ENCODE peak calls at places on chromosomes 7 and 10, in eight cellular contexts. I is osteoblast, O is fibroblast of pulmonary artery, Q is K562, R is fibroblast of lung, C is IMR-90, M is gastrocnemius medialis, H is astrocyte of the spinal cord. F is an unnamed sample.

GRCh38 chr7:152866791-152867481 is 107.4 kb downstream of the ACTR3B start:
- DNase-seq in I (peak), O (no peak), Q (no peak), R (no peak), C (no peak), M (no peak), H (no peak), F (no peak)

GRCh38 chr7:2253021-2253420 is 11.0 kb downstream of the NUDT1 start:
- DNase-seq in I (no peak), O (no peak), Q (no peak), R (no peak), C (no peak), M (no peak), H (no peak), F (no peak)

GRCh38 chr10:89283988-89284475 is 17.8 kb upstream of the IFIT2 start:
- DNase-seq in I (no peak), O (peak), Q (no peak), R (peak), C (peak), M (peak), H (peak), F (peak)

GRCh38 chr10:6008497-6009142 is 31.3 kb upstream of the IL15RA start:
- DNase-seq in I (no peak), O (peak), Q (no peak), R (no peak), C (peak), M (no peak), H (no peak), F (no peak)

GRCh38 chr10:78907458-78908211 is 161.1 kb upstream of the ZMIZ1 start:
- DNase-seq in I (no peak), O (no peak), Q (no peak), R (no peak), C (no peak), M (no peak), H (no peak), F (no peak)

GRCh38 chr7:22809902-22810642 is 12.6 kb downstream of the TOMM7 start:
- DNase-seq in I (no peak), O (no peak), Q (no peak), R (no peak), C (no peak), M (no peak), H (no peak), F (no peak)

GRCh38 chr7:128410092-128410665 is 397 bp upstream of the IMPDH1 start:
- DNase-seq in I (peak), O (peak), Q (peak), R (peak), C (peak), M (no peak), H (peak), F (peak)

GRCh38 chr10:8453587-8453986 is 399.1 kb downstream of the GATA3 start:
- DNase-seq in I (peak), O (peak), Q (no peak), R (peak), C (no peak), M (no peak), H (no peak), F (no peak)

GRCh38 chr7:47988496-47989386 is 9.3 kb upstream of the HUS1 start:
- DNase-seq in I (no peak), O (peak), Q (no peak), R (no peak), C (peak), M (no peak), H (peak), F (no peak)

GRCh38 chr10:69337312-69338132 is 59.2 kb downstream of the HK1 start:
- DNase-seq in I (peak), O (peak), Q (no peak), R (peak), C (peak), M (no peak), H (peak), F (peak)

GRCh38 chr10:126351021-126351420 is 37.3 kb downstream of the ADAM12 start:
- DNase-seq in I (no peak), O (no peak), Q (no peak), R (no peak), C (no peak), M (no peak), H (no peak), F (no peak)

GRCh38 chr10:117830832-117831231 is 215.9 kb downstream of the RAB11FIP2 start:
- DNase-seq in I (no peak), O (no peak), Q (no peak), R (no peak), C (no peak), M (no peak), H (no peak), F (no peak)

GRCh38 chr10:82981137-82981723 is 1106.2 kb downstream of the NRG3 start:
- DNase-seq in I (no peak), O (peak), Q (no peak), R (peak), C (peak), M (no peak), H (peak), F (no peak)

GRCh38 chr7:5827755-5828154 is 46.3 kb upstream of the RNF216 start:
- DNase-seq in I (no peak), O (peak), Q (peak), R (no peak), C (no peak), M (no peak), H (no peak), F (no peak)

GRCh38 chr7:2585446-2585845 is 26.7 kb downstream of the IQCE start:
- DNase-seq in I (no peak), O (no peak), Q (no peak), R (no peak), C (no peak), M (no peak), H (no peak), F (no peak)

GRCh38 chr7:66886152-66886551 is 34.9 kb upstream of the TMEM248 start:
- DNase-seq in I (no peak), O (no peak), Q (no peak), R (no peak), C (no peak), M (no peak), H (no peak), F (no peak)

GRCh38 chr7:32093415-32094408 is 23.5 kb upstream of the PDE1C start:
- DNase-seq in I (peak), O (peak), Q (no peak), R (peak), C (peak), M (no peak), H (peak), F (peak)

GRCh38 chr7:155090647-155091046 is 20.5 kb downstream of the HTR5A start:
- DNase-seq in I (no peak), O (no peak), Q (no peak), R (no peak), C (no peak), M (no peak), H (no peak), F (no peak)

GRCh38 chr7:72540106-72540611 is 128.0 kb upstream of the CALN1 start:
- DNase-seq in I (no peak), O (no peak), Q (no peak), R (no peak), C (no peak), M (no peak), H (no peak), F (no peak)

GRCh38 chr10:88281592-88282268 is 301.4 kb downstream of the RNLS start:
- DNase-seq in I (peak), O (peak), Q (no peak), R (peak), C (peak), M (no peak), H (peak), F (peak)
- H3K4me3 ChIP-seq in I (peak), O (peak), Q (no peak), R (peak), C (peak), M (no peak), H (no peak), F (no peak)

GRCh38 chr7:97971990-97972943 is 17.7 kb downstream of the OCM2 start:
- DNase-seq in I (peak), O (peak), Q (peak), R (peak), C (peak), M (peak), H (peak), F (peak)
- TF ChIP-seq CTCF in I (peak), O (peak), Q (peak), R (peak), C (peak), M (no peak), H (peak), F (peak)

DNA sequence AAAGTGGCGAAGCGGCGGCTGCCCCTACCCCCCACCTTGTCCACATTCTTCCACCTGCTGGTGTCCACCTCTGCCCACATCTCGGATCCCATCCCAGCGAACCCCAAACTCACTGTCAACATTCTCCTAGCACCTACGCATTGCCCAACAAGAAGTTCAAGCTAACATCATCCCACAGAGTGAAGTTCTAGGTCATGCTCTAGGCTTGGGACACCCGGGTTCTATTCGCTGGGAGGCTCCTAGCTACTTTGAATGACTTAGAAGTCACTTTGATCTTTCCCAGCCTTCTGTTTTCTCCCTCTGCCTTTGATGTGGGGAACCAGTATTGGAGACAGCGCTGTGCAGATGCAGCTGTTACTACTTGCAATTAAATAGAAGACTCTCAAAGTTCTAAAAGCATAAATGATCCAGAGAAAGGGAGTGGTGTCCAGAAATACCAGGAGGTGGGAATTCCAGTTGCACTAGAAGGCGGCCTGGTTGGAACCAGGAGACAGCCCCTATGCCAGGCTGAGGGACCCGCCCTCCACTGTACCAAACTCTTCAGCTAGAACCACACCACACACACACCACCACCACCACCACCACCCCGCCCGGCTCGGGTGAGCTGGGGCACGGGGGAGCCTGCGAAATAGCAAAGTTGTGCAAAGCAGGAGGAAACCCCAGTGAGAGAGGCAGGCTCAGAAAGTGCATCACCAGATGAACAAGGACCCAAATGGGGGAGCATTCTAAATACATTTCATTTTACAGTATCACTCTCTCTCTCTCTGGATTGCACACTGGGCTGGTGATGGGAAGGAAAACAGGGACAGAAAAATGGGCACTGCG is 5.5 kb upstream of the VGF start:
- DNase-seq in I (peak), O (no peak), Q (no peak), R (no peak), C (no peak), M (no peak), H (no peak), F (no peak)
- H3K4me3 ChIP-seq in I (no peak), O (no peak), Q (no peak), R (no peak), C (no peak), M (no peak), H (no peak), F (no peak)

DNA sequence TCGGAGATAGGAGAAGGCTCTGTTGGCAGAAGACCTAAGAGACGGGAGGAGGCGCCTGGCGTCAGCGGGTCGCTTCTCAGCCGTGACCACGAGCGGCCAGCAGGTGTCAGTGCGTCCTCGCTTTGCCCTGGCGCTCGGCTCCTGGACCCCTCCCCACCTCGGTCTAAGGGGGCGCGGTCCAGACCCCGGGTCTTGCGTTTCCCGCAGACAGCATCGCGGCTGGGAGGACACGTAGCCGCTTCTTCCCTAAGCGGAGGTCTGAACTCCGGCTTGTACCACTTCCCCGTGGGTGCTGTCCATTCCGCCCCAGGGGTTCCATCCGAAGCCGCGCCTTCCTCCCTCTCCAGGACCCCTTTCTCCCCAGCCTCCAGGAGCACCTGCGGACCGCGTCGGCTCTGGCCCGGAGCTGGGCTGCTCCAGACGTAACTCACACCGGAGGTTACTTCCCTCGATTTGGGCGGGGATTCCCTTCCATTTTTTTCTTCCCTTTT is 593 bp upstream of the ADRA2A start:
- DNase-seq in I (peak), O (peak), Q (peak), R (peak), C (peak), M (no peak), H (peak), F (peak)
- TF ChIP-seq CTCF in I (peak), O (peak), Q (peak), R (peak), C (peak), M (peak), H (peak), F (peak)

DNA sequence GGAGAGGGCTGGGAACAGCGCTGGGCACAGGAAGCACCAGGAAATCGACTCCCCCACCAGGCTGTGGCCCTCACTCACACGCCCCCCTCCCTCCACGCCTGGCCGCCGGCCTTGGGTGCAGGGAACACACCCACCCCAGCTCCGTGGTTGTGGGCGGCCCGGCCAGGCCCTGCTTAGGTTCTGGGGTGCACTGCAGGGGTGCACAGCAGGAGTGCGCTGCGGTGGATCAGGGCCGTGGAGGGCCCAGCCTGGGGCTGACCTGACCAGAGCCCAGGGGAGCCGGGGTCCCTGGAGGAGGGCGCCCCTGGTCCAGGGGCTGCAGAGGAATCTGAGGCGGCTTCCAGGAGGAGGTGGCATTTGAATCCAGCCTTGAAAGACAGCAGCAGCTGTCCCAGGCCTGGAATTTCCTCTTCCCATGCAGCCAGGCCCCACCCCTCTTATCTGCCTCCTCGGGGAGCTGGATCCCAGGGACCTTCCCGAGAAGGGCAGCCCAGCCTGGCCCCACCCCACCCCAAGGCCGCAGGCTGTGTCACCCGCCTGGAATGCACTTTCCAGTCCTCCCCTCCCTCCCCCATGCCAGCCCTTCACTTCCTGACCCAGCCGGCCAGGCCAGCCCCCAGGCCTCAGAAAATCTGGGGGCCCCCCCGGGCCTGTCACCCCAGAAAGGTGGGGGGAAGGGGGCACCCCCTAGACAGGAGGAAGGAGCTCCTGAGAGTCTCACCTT is 18.4 kb upstream of the PDGFA start:
- DNase-seq in I (peak), O (peak), Q (peak), R (peak), C (peak), M (no peak), H (peak), F (no peak)
- H3K4me3 ChIP-seq in I (no peak), O (no peak), Q (no peak), R (no peak), C (no peak), M (no peak), H (no peak), F (no peak)

GRCh38 chr7:112204776-112205347 is 1.3 kb downstream of the DOCK4 start:
- DNase-seq in I (no peak), O (peak), Q (no peak), R (peak), C (no peak), M (no peak), H (peak), F (no peak)

GRCh38 chr7:112207106-112207592 is 654 bp downstream of the ZNF277 start:
- DNase-seq in I (peak), O (no peak), Q (peak), R (no peak), C (no peak), M (no peak), H (no peak), F (no peak)

GRCh38 chr7:112204072-112204775 is 2.0 kb downstream of the DOCK4 start:
- DNase-seq in I (peak), O (peak), Q (no peak), R (no peak), C (no peak), M (no peak), H (peak), F (no peak)

GRCh38 chr7:112206238-112207105 is at the start of the genes DOCK4 and ZNF277:
- DNase-seq in I (peak), O (peak), Q (peak), R (peak), C (peak), M (peak), H (peak), F (peak)

GRCh38 chr7:112205348-112206237 is 606 bp downstream of the DOCK4 start:
- DNase-seq in I (peak), O (peak), Q (peak), R (peak), C (peak), M (peak), H (peak), F (no peak)
- TF ChIP-seq CTCF in I (no peak), O (no peak), Q (no peak), R (no peak), C (peak), M (no peak), H (no peak), F (no peak)

F was measured in epithelial cell of proximal tubule.